ENCODE peak calls at places on chromosome 10, in ten cellular contexts. L, R, J, Y, Z, P, O, C, H and F are unnamed samples. For H3K9me3, the result is how much of the 10 kb centered on the place peaks cover.

GRCh38 chr10:132036153-132036886 is 29.4 kb upstream of the JAKMIP3 start:
- DNase-seq in L (no peak), H (no peak), O (peak), Z (no peak), C (no peak), P (no peak), R (no peak), J (peak), Y (peak), F (peak)

GRCh38 chr10:97633921-97634320 is 621 bp upstream of the MORN4 start:
- DNase-seq in C (no peak), O (no peak), L (no peak), Y (peak), J (no peak), R (no peak), H (no peak), Z (no peak), P (peak), F (peak)

GRCh38 chr10:42984761-42985325 is 92.0 kb upstream of the RET start:
- DNase-seq in C (no peak), Y (no peak), H (no peak), O (peak), J (no peak), P (no peak), Z (no peak), L (no peak), R (no peak), F (no peak)

GRCh38 chr10:86804805-86805204 is 48.4 kb downstream of the BMPR1A start:
- DNase-seq in L (no peak), J (no peak), C (no peak), O (no peak), R (no peak), Y (no peak), H (no peak), P (no peak), Z (no peak), F (no peak)

GRCh38 chr10:79244841-79245504 is 102.3 kb upstream of the PPIF start:
- DNase-seq in L (no peak), J (peak), H (peak), P (no peak), Y (no peak), C (no peak), O (peak), R (no peak), Z (no peak), F (no peak)

GRCh38 chr10:21626457-21627161 is 92.6 kb downstream of the MLLT10 start:
- DNase-seq in J (peak), H (no peak), P (no peak), L (no peak), Z (no peak), O (no peak), R (peak), Y (no peak), C (no peak), F (no peak)

GRCh38 chr10:283916-284356 is 148.7 kb downstream of the ZMYND11 start:
- DNase-seq in L (no peak), J (no peak), C (no peak), O (no peak), Y (no peak), R (peak), P (no peak), H (peak), Z (no peak), F (no peak)

GRCh38 chr10:93030409-93030808 is 30.2 kb upstream of the CYP26C1 start:
- DNase-seq in R (no peak), C (no peak), P (no peak), Z (no peak), O (no peak), Y (peak), L (no peak), J (no peak), H (no peak), F (peak)

GRCh38 chr10:44261296-44261695 is 123.6 kb downstream of the CXCL12 start:
- DNase-seq in O (no peak), C (no peak), Z (no peak), J (no peak), Y (no peak), R (no peak), L (no peak), P (no peak), H (no peak), F (no peak)

GRCh38 chr10:97096327-97097153 is 89.2 kb downstream of the SLIT1 start:
- DNase-seq in C (peak), H (no peak), O (no peak), R (peak), P (no peak), J (no peak), Y (no peak), Z (no peak), L (no peak), F (peak)

GRCh38 chr10:83881647-83882046 is 257.7 kb upstream of the GHITM start:
- DNase-seq in P (no peak), H (no peak), R (no peak), J (no peak), O (no peak), Y (no peak), Z (no peak), L (no peak), C (no peak), F (no peak)

GRCh38 chr10:12902135-12902572 is 99.4 kb downstream of the CCDC3 start:
- DNase-seq in O (no peak), L (no peak), J (peak), H (peak), Y (peak), R (peak), Z (peak), C (peak), P (peak), F (peak)

GRCh38 chr10:95422196-95422595 is 131.4 kb upstream of the PDLIM1 start:
- DNase-seq in Z (no peak), H (no peak), J (no peak), P (no peak), R (no peak), Y (no peak), C (no peak), L (no peak), O (no peak), F (no peak)

GRCh38 chr10:43824934-43825333 is 176.3 kb upstream of the ZNF32 start:
- DNase-seq in H (no peak), R (peak), L (peak), C (no peak), P (no peak), Z (no peak), J (peak), O (no peak), Y (no peak), F (no peak)

GRCh38 chr10:11325817-11326216 is 285.6 kb downstream of the USP6NL start:
- DNase-seq in C (no peak), P (no peak), L (no peak), O (no peak), H (no peak), J (no peak), R (no peak), Z (no peak), Y (no peak), F (no peak)

GRCh38 chr10:130369645-130370381 is 233.6 kb downstream of the GLRX3 start:
- DNase-seq in H (no peak), O (no peak), Z (no peak), Y (no peak), C (no peak), P (no peak), J (no peak), R (no peak), L (no peak), F (no peak)

GRCh38 chr10:124686707-124687376 is 57.3 kb downstream of the FAM53B start:
- DNase-seq in O (no peak), J (no peak), Z (no peak), C (no peak), H (no peak), P (no peak), L (peak), R (no peak), Y (no peak), F (no peak)

GRCh38 chr10:113965077-113965476 is 78.6 kb upstream of the ADRB1 start:
- DNase-seq in R (no peak), Z (no peak), J (no peak), Y (no peak), C (no peak), L (no peak), O (no peak), H (no peak), P (no peak), F (no peak)

GRCh38 chr10:113958631-113959382 is 84.9 kb upstream of the ADRB1 start:
- DNase-seq in O (no peak), Y (peak), H (no peak), C (no peak), Z (no peak), L (peak), P (no peak), J (peak), R (no peak), F (peak)

GRCh38 chr10:113960617-113961260 is 82.9 kb upstream of the ADRB1 start:
- DNase-seq in J (no peak), P (peak), O (no peak), Y (peak), L (no peak), H (peak), R (no peak), C (peak), Z (peak), F (no peak)

GRCh38 chr10:113959383-113959760 is 84.3 kb upstream of the ADRB1 start:
- DNase-seq in J (no peak), O (no peak), H (no peak), R (no peak), P (no peak), Y (peak), L (no peak), C (no peak), Z (no peak), F (no peak)

DNA sequence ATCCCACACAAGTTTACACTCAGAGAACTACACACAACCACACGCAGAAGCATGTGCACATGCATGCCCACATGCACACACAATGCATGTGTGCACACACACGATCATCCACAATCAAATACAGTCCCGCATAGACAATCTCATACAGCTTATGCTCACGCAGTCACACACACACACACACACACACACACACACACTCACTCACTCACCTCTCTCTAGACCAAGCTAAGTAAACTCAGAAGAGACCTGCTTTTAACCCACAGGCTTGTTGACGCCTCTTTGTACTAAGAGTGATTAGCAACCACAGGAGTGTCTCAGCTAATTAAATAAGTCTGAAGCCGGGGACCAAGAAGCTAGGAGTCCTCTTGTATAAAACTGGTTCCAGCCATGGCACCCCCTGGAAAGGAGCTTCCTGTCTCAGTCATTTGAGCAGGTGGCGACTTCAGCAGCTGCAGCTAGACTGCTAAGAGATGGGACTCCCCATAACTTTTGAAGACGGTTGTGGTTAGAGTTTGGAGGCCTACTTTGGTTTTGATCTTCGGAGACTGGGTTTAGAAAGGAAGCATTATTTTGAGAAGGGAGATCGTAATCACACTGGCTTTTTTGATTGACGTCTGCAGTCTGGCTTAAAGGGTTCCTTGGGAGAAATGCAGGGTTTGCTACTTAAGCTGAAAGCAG is 82.3 kb upstream of the ADRB1 start:
- DNase-seq in Z (no peak), R (no peak), Y (no peak), O (no peak), H (peak), P (peak), J (no peak), C (peak), L (no peak), F (peak)
- H3K9me3 ChIP-seq in Z (under half), R (under half), Y (under half), O (under half), H (under half), P (under half), J (under half), C (under half), L (under half), F (under half)

GRCh38 chr10:56360967-56361841 is at the start of gene ZWINT:
- DNase-seq in O (peak), L (peak), H (peak), C (peak), Y (peak), J (peak), P (peak), R (peak), Z (peak), F (peak)

GRCh38 chr10:56359837-56360236 is 1.2 kb downstream of the ZWINT start:
- DNase-seq in J (no peak), P (no peak), C (no peak), Y (no peak), O (peak), Z (no peak), H (no peak), R (no peak), L (no peak), F (no peak)

GRCh38 chr10:56357018-56357417 is 4.0 kb downstream of the ZWINT start:
- DNase-seq in L (no peak), O (no peak), P (no peak), H (no peak), C (no peak), Z (no peak), Y (no peak), R (no peak), J (no peak), F (no peak)

DNA sequence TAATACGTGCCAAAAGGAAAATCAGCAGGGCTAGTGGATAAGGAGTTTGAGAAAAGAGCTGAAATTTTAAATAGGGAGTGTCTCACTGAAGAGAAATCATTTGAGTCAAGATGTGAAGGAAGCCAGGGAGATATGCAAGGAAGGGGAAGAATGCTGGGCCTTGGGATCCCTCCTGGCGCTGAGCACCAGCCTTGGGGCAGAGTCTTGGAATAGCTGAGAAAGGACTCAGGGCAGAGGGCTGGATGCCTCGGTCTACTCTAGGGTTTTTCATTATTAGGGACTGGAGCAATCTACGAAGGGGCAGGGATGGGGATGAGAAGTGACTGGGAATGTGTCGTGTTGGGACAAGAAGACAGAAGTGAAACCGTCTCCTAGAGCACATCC is 484 bp downstream of the ZWINT start:
- DNase-seq in Y (no peak), Z (no peak), O (no peak), R (no peak), J (no peak), P (no peak), L (no peak), H (no peak), C (no peak), F (no peak)
- H3K27ac ChIP-seq in Y (peak), Z (no peak), O (no peak), R (no peak), J (peak), P (peak), L (no peak), H (no peak), C (peak), F (peak)

DNA sequence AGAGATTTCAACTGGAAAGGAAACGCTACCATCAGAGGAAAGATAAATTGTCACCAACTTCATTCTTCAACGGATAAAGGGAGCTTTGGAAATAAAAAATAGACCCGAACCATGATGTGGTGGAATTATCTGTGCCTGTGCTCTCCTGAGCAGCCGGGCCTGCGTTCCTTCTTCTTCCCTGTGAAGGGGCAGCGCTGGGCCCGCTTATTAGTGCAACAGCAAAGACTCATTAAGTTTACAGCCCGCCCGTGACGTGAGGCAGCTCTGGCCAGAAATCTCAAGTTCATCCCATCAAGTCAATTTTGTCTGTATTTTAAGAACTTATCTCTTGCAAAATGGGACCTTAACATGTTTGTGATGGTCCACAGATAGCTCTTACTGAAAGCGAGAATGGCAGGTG is 193.7 kb downstream of the ADARB2 start:
- DNase-seq in R (no peak), C (no peak), O (peak), P (no peak), J (peak), H (no peak), Z (no peak), L (no peak), Y (no peak), F (no peak)
- H3K9me3 ChIP-seq in R (under half), C (under half), O (under half), P (under half), J (under half), H (under half), Z (under half), L (under half), Y (under half), F (under half)

GRCh38 chr10:110032801-110033723 is 25.3 kb downstream of the ADD3 start:
- DNase-seq in C (no peak), H (no peak), P (no peak), Z (no peak), Y (no peak), L (no peak), R (no peak), O (no peak), J (no peak), F (no peak)

GRCh38 chr10:110036640-110037039 is 28.9 kb downstream of the ADD3 start:
- DNase-seq in L (no peak), H (no peak), C (no peak), O (no peak), Z (no peak), J (no peak), Y (no peak), P (no peak), R (no peak), F (no peak)

GRCh38 chr10:110034596-110034995 is 26.8 kb downstream of the ADD3 start:
- DNase-seq in J (no peak), L (no peak), R (no peak), O (no peak), H (no peak), C (no peak), P (no peak), Y (no peak), Z (no peak), F (no peak)

GRCh38 chr10:110029448-110029847 is 21.7 kb downstream of the ADD3 start:
- DNase-seq in L (no peak), H (no peak), Y (no peak), J (no peak), O (no peak), R (no peak), P (no peak), Z (no peak), C (no peak), F (no peak)

GRCh38 chr10:110033724-110034235 is 26.0 kb downstream of the ADD3 start:
- DNase-seq in L (no peak), J (no peak), Z (no peak), Y (no peak), H (no peak), O (no peak), P (no peak), R (no peak), C (no peak), F (no peak)
- H3K27ac ChIP-seq in L (no peak), J (peak), Z (no peak), Y (no peak), H (no peak), O (no peak), P (no peak), R (no peak), C (no peak), F (no peak)

DNA sequence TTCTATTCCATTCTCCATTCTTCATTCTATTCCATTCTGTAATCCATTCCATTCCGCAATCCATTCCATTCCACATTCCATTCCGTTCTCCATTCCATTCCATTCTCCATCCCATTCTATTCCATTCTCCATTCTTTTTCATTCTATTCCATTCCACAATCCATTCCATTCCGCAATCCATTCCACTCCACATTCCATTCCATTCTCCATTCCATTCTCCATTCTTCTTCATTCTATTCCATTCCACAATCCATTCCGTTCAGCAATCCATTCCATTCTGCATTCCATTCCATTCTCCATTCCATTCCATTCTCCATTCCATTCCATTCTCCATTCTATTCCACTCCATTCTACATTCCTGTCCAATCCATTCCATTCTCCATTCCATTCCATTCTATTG is 85.2 kb downstream of the NSUN6 start:
- DNase-seq in L (no peak), O (no peak), Y (peak), H (no peak), C (no peak), P (no peak), J (no peak), Z (no peak), R (no peak), F (no peak)
- H3K9me3 ChIP-seq in L (under half), O (half or more), Y (under half), H (under half), C (under half), P (under half), J (under half), Z (under half), R (under half), F (under half)